ENCODE peak calls at places on chromosomes 16 and 17, in ten cellular contexts. J is adipocyte; N is CD8-positive, alpha-beta memory T cell; V is CD4-positive, alpha-beta T cell; K is IMR-90; Z is ovary; Y is thyroid gland; L is A549; A is HepG2; W is naive thymus-derived CD4-positive, alpha-beta T cell. D is an unnamed sample. For H3K9me3, the result is how much of the 10 kb centered on the place peaks cover.

GRCh38 chr17:73068322-73069153 is 23.9 kb downstream of the SLC39A11 start:
- DNase-seq in J (peak), L (no peak), V (no peak), K (peak), A (peak), W (no peak), Y (no peak), Z (no peak), N (no peak), D (no peak)

GRCh38 chr16:75304521-75305363 is 53.3 kb upstream of the BCAR1 start:
- DNase-seq in V (no peak), N (no peak), Y (peak), J (peak), W (no peak), L (peak), K (peak), A (peak), Z (peak), D (peak)

GRCh38 chr17:47085736-47086135 is 103.4 kb downstream of the CDC27 start:
- DNase-seq in K (no peak), L (no peak), W (no peak), A (no peak), N (no peak), J (no peak), V (no peak), Z (no peak), Y (no peak), D (no peak)

GRCh38 chr16:29805232-29806095 is 865 bp upstream of the MAZ start:
- DNase-seq in A (peak), J (peak), Z (peak), K (peak), N (peak), V (peak), W (peak), Y (peak), L (peak), D (peak)

GRCh38 chr16:617855-618254 is 12.9 kb upstream of the WFIKKN1 start:
- DNase-seq in K (no peak), Z (no peak), J (no peak), N (no peak), W (no peak), A (no peak), Y (no peak), L (no peak), V (no peak), D (no peak)

GRCh38 chr17:70484050-70484449 is 314.7 kb downstream of the KCNJ2 start:
- DNase-seq in Y (no peak), V (no peak), W (no peak), A (no peak), K (no peak), N (no peak), J (no peak), Z (no peak), L (no peak), D (no peak)

GRCh38 chr17:19753049-19753444 is 4.9 kb upstream of the ALDH3A1 start:
- DNase-seq in L (peak), N (no peak), J (peak), K (peak), A (no peak), Y (peak), W (no peak), Z (no peak), V (no peak), D (peak)

GRCh38 chr17:78962345-78962983 is 17.3 kb downstream of the LGALS3BP start:
- DNase-seq in Y (no peak), V (no peak), A (peak), J (peak), L (no peak), W (no peak), K (peak), Z (no peak), N (no peak), D (peak)

GRCh38 chr17:66509913-66510312 is 207.5 kb downstream of the PRKCA start:
- DNase-seq in Y (no peak), V (no peak), K (no peak), Z (no peak), N (no peak), J (no peak), L (no peak), A (no peak), W (no peak), D (no peak)

GRCh38 chr16:50592996-50593395 is 44.8 kb downstream of the NKD1 start:
- DNase-seq in V (no peak), L (no peak), Y (no peak), N (no peak), J (no peak), K (no peak), W (no peak), Z (no peak), A (no peak), D (no peak)

GRCh38 chr17:46968896-46969295 is 10.2 kb downstream of the RPRML start:
- DNase-seq in K (no peak), J (no peak), V (no peak), N (no peak), W (no peak), L (no peak), Z (no peak), A (no peak), Y (no peak), D (no peak)

GRCh38 chr17:70564006-70564620 is 394.8 kb downstream of the KCNJ2 start:
- DNase-seq in Y (no peak), Z (no peak), N (no peak), W (no peak), K (peak), L (no peak), V (no peak), J (no peak), A (no peak), D (no peak)

GRCh38 chr16:11016993-11017392 is 72.6 kb downstream of the CLEC16A start:
- DNase-seq in W (no peak), N (no peak), Y (peak), V (peak), Z (no peak), A (peak), L (peak), K (peak), J (peak), D (peak)

GRCh38 chr17:10742431-10742830 is 12.6 kb upstream of the TMEM220 start:
- DNase-seq in Z (no peak), Y (no peak), A (no peak), J (no peak), K (no peak), V (no peak), N (no peak), L (no peak), W (no peak), D (no peak)

GRCh38 chr16:50680907-50681885 is at the start of gene SNX20:
- DNase-seq in K (no peak), N (peak), Y (no peak), A (no peak), W (peak), J (no peak), Z (no peak), L (no peak), V (peak), D (peak)

GRCh38 chr16:983044-984030 is 1.8 kb downstream of the SOX8 start:
- DNase-seq in Z (no peak), V (no peak), N (no peak), K (no peak), A (no peak), J (peak), Y (no peak), W (no peak), L (no peak), D (no peak)

GRCh38 chr16:54657709-54658102 is 273.0 kb upstream of the IRX5 start:
- DNase-seq in W (no peak), Z (no peak), N (no peak), V (no peak), L (no peak), Y (no peak), K (no peak), J (no peak), A (no peak), D (peak)

GRCh38 chr16:88941933-88942909 is 34.8 kb downstream of the CBFA2T3 start:
- DNase-seq in Y (peak), K (no peak), Z (peak), J (peak), W (peak), N (peak), V (peak), A (no peak), L (peak), D (peak)

GRCh38 chr17:46780003-46780373 is 38.5 kb downstream of the WNT3 start:
- DNase-seq in A (no peak), J (no peak), L (no peak), V (no peak), Z (no peak), K (no peak), W (no peak), Y (no peak), N (no peak), D (no peak)

GRCh38 chr17:3667366-3668278 is 756 bp downstream of the TAX1BP3 start:
- DNase-seq in N (no peak), Y (peak), W (no peak), V (no peak), J (peak), A (peak), Z (peak), L (peak), K (peak), D (peak)

GRCh38 chr16:19831678-19832077 is 53.0 kb downstream of the GPRC5B start:
- DNase-seq in L (no peak), J (peak), W (no peak), Z (no peak), Y (no peak), K (peak), N (no peak), A (no peak), V (no peak), D (no peak)

GRCh38 chr16:71260995-71261394 is 28.2 kb downstream of the CMTR2 start:
- DNase-seq in N (no peak), W (no peak), L (no peak), K (no peak), Y (no peak), V (no peak), A (no peak), Z (no peak), J (no peak), D (no peak)

GRCh38 chr17:42845918-42846593 is 1.7 kb downstream of the AOC2 start:
- DNase-seq in N (no peak), J (no peak), L (no peak), Z (no peak), A (no peak), V (no peak), Y (no peak), W (no peak), K (no peak), D (no peak)

GRCh38 chr16:56883586-56883985 is 18.6 kb downstream of the SLC12A3 start:
- DNase-seq in J (no peak), V (no peak), Z (no peak), L (no peak), N (no peak), A (no peak), W (no peak), Y (no peak), K (no peak), D (no peak)

GRCh38 chr16:53717577-53717976 is 13.6 kb downstream of the FTO start:
- DNase-seq in V (no peak), L (no peak), Z (no peak), J (no peak), N (no peak), Y (no peak), K (no peak), W (no peak), A (no peak), D (no peak)

GRCh38 chr16:10182186-10182683 is at the start of gene GRIN2A:
- DNase-seq in Z (peak), L (no peak), A (no peak), J (no peak), V (no peak), Y (no peak), K (no peak), N (no peak), W (no peak), D (no peak)

GRCh38 chr16:11232852-11233726 is 22.9 kb downstream of the SOCS1 start:
- DNase-seq in W (peak), N (peak), V (peak), J (no peak), K (no peak), Y (peak), L (no peak), A (no peak), Z (no peak), D (peak)

GRCh38 chr17:82947051-82947991 is 107.5 kb upstream of the ZNF750 start:
- DNase-seq in N (peak), Y (no peak), J (no peak), W (no peak), Z (peak), A (no peak), V (no peak), K (no peak), L (no peak), D (no peak)
- H3K9me3 ChIP-seq in N (under half), Y (under half), J (under half), W (under half), Z (under half), A (under half), V (under half), K (half or more), L (half or more), D (under half)

DNA sequence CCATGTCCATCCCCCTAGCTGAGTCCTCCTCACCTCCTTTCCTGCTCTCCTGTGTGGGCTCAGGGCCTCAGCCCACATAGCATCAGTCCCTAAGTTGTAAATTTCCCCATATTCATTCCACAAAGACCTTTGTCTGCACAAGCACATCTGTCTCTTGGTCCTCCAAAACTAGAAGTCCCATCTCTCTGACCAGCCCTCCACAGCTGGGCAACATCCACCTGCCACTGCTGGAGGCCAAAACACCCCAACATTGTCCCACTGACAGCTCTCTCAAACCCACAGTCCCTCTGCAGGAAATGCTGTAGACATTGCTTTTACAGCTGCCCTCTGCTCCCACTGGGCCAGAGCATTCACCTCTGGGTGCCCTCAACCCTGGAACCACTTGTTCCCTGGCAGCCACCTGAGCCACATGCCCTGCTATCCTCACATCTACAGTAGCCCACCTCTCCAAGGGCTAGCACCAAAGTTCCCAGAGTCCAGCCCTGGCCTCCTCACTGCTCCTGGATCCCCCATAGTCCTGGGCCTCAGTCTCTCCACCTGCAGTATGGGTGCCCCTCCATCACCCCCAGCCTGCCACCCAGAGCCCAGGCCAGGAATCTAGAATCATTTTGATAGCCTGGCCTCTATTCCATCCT is 1722.7 kb downstream of the TP53TG3F start:
- DNase-seq in Z (no peak), V (no peak), N (no peak), Y (no peak), K (no peak), L (no peak), A (no peak), J (no peak), W (no peak), D (no peak)
- H3K9me3 ChIP-seq in Z (under half), V (under half), N (under half), Y (under half), K (under half), L (under half), A (half or more), J (under half), W (under half), D (under half)

GRCh38 chr17:22301353-22301745 is 609.0 kb downstream of the KCNJ18 start:
- DNase-seq in Z (no peak), Y (no peak), A (no peak), K (no peak), N (no peak), W (no peak), J (no peak), L (no peak), V (no peak), D (no peak)

GRCh38 chr17:22303865-22304264 is 611.5 kb downstream of the KCNJ18 start:
- DNase-seq in Z (no peak), V (no peak), N (no peak), W (no peak), J (no peak), A (no peak), L (no peak), K (no peak), Y (no peak), D (no peak)

GRCh38 chr17:22303096-22303495 is 610.8 kb downstream of the KCNJ18 start:
- DNase-seq in J (no peak), V (no peak), N (no peak), Z (no peak), Y (no peak), K (no peak), L (no peak), W (no peak), A (no peak), D (no peak)

GRCh38 chr17:22300177-22300576 is 607.9 kb downstream of the KCNJ18 start:
- DNase-seq in N (no peak), K (no peak), V (no peak), A (no peak), L (no peak), W (no peak), Z (no peak), J (no peak), Y (no peak), D (no peak)

GRCh38 chr17:22300731-22301352 is 608.5 kb downstream of the KCNJ18 start:
- DNase-seq in J (no peak), W (no peak), A (no peak), Z (no peak), K (no peak), N (no peak), V (no peak), L (no peak), Y (no peak), D (no peak)
- H3K9me3 ChIP-seq in J (under half), W (under half), A (under half), Z (under half), K (under half), N (under half), V (under half), L (under half), Y (under half), D (under half)

DNA sequence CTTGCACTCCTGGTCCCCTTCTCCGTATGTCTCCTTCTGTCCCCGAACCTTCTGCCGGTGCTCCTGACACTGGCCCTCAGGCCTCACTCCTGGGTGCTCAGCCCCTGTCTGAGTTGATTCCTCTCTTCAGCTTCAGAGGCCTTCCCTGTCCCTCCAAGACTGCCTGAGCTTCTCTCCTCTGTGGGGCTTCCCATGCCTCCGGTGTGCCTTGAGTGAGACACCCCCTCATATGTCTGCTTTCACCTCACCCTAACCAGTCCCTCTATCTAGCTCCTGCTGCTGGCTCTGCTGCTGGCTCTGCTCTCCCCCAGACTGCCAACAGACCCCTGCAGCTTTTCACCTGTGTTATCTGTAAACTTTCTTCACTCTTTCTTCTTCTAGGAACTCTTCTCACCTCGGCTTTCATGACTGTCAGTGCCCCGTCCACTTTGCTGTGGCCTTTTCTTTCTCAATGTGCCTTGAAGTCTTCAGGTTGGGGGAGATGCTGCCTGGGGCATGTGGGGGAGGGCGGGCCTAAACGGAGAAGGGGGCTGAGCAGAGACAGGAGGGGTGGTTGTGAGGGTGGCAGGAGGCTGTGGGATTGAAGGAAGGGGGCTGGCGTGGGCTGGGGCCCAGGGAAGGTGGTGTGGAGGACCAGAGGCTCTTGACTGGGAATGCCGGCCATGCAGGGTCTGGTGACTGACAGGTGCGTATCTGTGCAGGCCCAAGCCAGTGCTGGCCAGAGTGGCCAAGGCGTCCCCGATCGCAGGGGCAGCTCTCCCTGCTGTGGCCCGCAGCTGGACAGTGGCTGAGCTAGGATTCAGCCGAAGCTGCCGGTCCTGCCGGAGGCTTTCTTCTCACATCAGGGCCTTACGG is 81.3 kb downstream of the METRNL start:
- DNase-seq in N (no peak), V (no peak), K (no peak), A (no peak), W (no peak), J (no peak), L (no peak), Z (no peak), Y (no peak), D (no peak)
- H3K9me3 ChIP-seq in N (under half), V (under half), K (under half), A (under half), W (under half), J (under half), L (under half), Z (under half), Y (under half), D (under half)

DNA sequence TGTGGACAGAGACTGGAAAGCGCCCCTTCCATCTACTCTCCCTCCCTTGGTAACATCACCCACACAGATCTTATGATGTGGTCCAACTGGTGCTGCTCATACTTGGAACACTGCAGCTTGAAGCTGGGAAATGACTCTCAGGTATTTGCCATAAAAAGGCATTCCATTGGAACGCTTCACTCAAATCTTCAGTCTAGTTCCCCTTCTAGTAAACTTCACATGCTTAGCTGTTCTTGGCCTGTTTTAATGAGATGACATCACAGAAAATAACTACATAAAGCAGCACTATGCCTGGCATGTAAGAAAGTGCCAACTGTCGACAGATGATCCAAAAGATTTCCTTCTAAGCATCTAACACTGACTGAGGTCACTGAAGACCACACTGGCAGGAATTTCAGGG is 9.3 kb downstream of the ZNF263 start:
- DNase-seq in Z (no peak), K (peak), N (no peak), W (no peak), J (peak), Y (no peak), V (no peak), L (no peak), A (no peak), D (no peak)
- H3K9me3 ChIP-seq in Z (under half), K (half or more), N (half or more), W (under half), J (half or more), Y (under half), V (half or more), L (half or more), A (under half), D (half or more)

GRCh38 chr17:83204230-83204725 is 124.9 kb downstream of the METRNL start:
- DNase-seq in Y (peak), Z (no peak), W (no peak), N (peak), J (no peak), A (no peak), V (no peak), K (no peak), L (no peak), D (no peak)
- H3K9me3 ChIP-seq in Y (under half), Z (under half), W (under half), N (under half), J (under half), A (under half), V (under half), K (under half), L (under half), D (under half)

GRCh38 chr16:35602116-35602515 is 2142.7 kb downstream of the TP53TG3F start:
- DNase-seq in K (no peak), N (no peak), Y (no peak), L (no peak), J (no peak), A (no peak), Z (no peak), V (no peak), W (no peak), D (no peak)

GRCh38 chr16:35605921-35606320 is 2146.5 kb downstream of the TP53TG3F start:
- DNase-seq in W (no peak), K (no peak), L (no peak), Y (no peak), N (no peak), J (no peak), A (no peak), Z (no peak), V (no peak), D (no peak)
- H3K9me3 ChIP-seq in W (under half), K (under half), L (under half), Y (under half), N (under half), J (under half), A (half or more), Z (under half), V (under half), D (under half)

D was measured in stomach.